ENCODE peak calls at places on chromosomes 2 and 18, in eight cellular contexts. One of them, this sample, is unnamed.

GRCh38 chr2:188189356-188189755 is 102.3 kb upstream of the GULP1 start:
- DNase-seq in T-helper 2 cell: no peak
- DNase-seq in amygdala: no peak
- DNase-seq in fibroblast of lung: peak
- DNase-seq in HCT116: no peak
- DNase-seq in RWPE2: no peak
- DNase-seq in breast epithelium: no peak
- DNase-seq in tibial artery: no peak
- DNase-seq in this sample: no peak

GRCh38 chr2:119910566-119910965 is 102.3 kb upstream of the EPB41L5 start:
- DNase-seq in T-helper 2 cell: no peak
- DNase-seq in amygdala: no peak
- DNase-seq in fibroblast of lung: no peak
- DNase-seq in HCT116: no peak
- DNase-seq in RWPE2: no peak
- DNase-seq in breast epithelium: no peak
- DNase-seq in tibial artery: no peak
- DNase-seq in this sample: no peak

GRCh38 chr2:231047270-231047921 is 9.3 kb upstream of the PSMD1 start:
- DNase-seq in T-helper 2 cell: no peak
- DNase-seq in amygdala: peak
- DNase-seq in fibroblast of lung: no peak
- DNase-seq in HCT116: no peak
- DNase-seq in RWPE2: no peak
- DNase-seq in breast epithelium: no peak
- DNase-seq in tibial artery: no peak
- DNase-seq in this sample: no peak

GRCh38 chr2:189783451-189783926 is 650 bp downstream of the ORMDL1 start:
- DNase-seq in T-helper 2 cell: peak
- DNase-seq in amygdala: no peak
- DNase-seq in fibroblast of lung: peak
- DNase-seq in HCT116: no peak
- DNase-seq in RWPE2: no peak
- DNase-seq in breast epithelium: no peak
- DNase-seq in tibial artery: no peak
- DNase-seq in this sample: no peak

GRCh38 chr2:33047939-33048338 is 101.2 kb downstream of the LTBP1 start:
- DNase-seq in T-helper 2 cell: no peak
- DNase-seq in amygdala: no peak
- DNase-seq in fibroblast of lung: peak
- DNase-seq in HCT116: no peak
- DNase-seq in RWPE2: no peak
- DNase-seq in breast epithelium: no peak
- DNase-seq in tibial artery: no peak
- DNase-seq in this sample: no peak

GRCh38 chr2:3493610-3493997 is 25.7 kb downstream of the ADI1 start:
- DNase-seq in T-helper 2 cell: no peak
- DNase-seq in amygdala: no peak
- DNase-seq in fibroblast of lung: peak
- DNase-seq in HCT116: no peak
- DNase-seq in RWPE2: no peak
- DNase-seq in breast epithelium: no peak
- DNase-seq in tibial artery: peak
- DNase-seq in this sample: no peak

GRCh38 chr2:164574931-164575330 is 46.4 kb downstream of the GRB14 start:
- DNase-seq in T-helper 2 cell: no peak
- DNase-seq in amygdala: no peak
- DNase-seq in fibroblast of lung: no peak
- DNase-seq in HCT116: no peak
- DNase-seq in RWPE2: no peak
- DNase-seq in breast epithelium: no peak
- DNase-seq in tibial artery: no peak
- DNase-seq in this sample: no peak

GRCh38 chr2:232438951-232439757 is 16.8 kb upstream of the ALPI start:
- DNase-seq in T-helper 2 cell: peak
- DNase-seq in amygdala: no peak
- DNase-seq in fibroblast of lung: no peak
- DNase-seq in HCT116: no peak
- DNase-seq in RWPE2: peak
- DNase-seq in breast epithelium: peak
- DNase-seq in tibial artery: peak
- DNase-seq in this sample: peak

GRCh38 chr2:218260166-218260565 is 649 bp upstream of the GPBAR1 start:
- DNase-seq in T-helper 2 cell: no peak
- DNase-seq in amygdala: no peak
- DNase-seq in fibroblast of lung: no peak
- DNase-seq in HCT116: no peak
- DNase-seq in RWPE2: no peak
- DNase-seq in breast epithelium: peak
- DNase-seq in tibial artery: no peak
- DNase-seq in this sample: no peak

GRCh38 chr18:3612315-3612714 is 162.3 kb downstream of the TGIF1 start:
- DNase-seq in T-helper 2 cell: peak
- DNase-seq in amygdala: no peak
- DNase-seq in fibroblast of lung: no peak
- DNase-seq in HCT116: no peak
- DNase-seq in RWPE2: no peak
- DNase-seq in breast epithelium: no peak
- DNase-seq in tibial artery: no peak
- DNase-seq in this sample: no peak

GRCh38 chr18:36493349-36494281 is 196.1 kb downstream of the FHOD3 start:
- DNase-seq in T-helper 2 cell: no peak
- DNase-seq in amygdala: no peak
- DNase-seq in fibroblast of lung: peak
- DNase-seq in HCT116: no peak
- DNase-seq in RWPE2: no peak
- DNase-seq in breast epithelium: no peak
- DNase-seq in tibial artery: no peak
- DNase-seq in this sample: no peak

GRCh38 chr2:177183860-177184259 is 28.7 kb upstream of the HNRNPA3 start:
- DNase-seq in T-helper 2 cell: no peak
- DNase-seq in amygdala: no peak
- DNase-seq in fibroblast of lung: no peak
- DNase-seq in HCT116: no peak
- DNase-seq in RWPE2: no peak
- DNase-seq in breast epithelium: no peak
- DNase-seq in tibial artery: no peak
- DNase-seq in this sample: no peak

GRCh38 chr2:165582409-165582808 is 112.9 kb downstream of the CSRNP3 start:
- DNase-seq in T-helper 2 cell: no peak
- DNase-seq in amygdala: no peak
- DNase-seq in fibroblast of lung: peak
- DNase-seq in HCT116: no peak
- DNase-seq in RWPE2: no peak
- DNase-seq in breast epithelium: no peak
- DNase-seq in tibial artery: no peak
- DNase-seq in this sample: no peak

GRCh38 chr2:72934683-72935610 is 17.6 kb downstream of the EMX1 start:
- DNase-seq in T-helper 2 cell: no peak
- DNase-seq in amygdala: no peak
- DNase-seq in fibroblast of lung: no peak
- DNase-seq in HCT116: peak
- DNase-seq in RWPE2: no peak
- DNase-seq in breast epithelium: no peak
- DNase-seq in tibial artery: no peak
- DNase-seq in this sample: no peak

GRCh38 chr2:85523906-85524566 is 14.9 kb upstream of the MAT2A start:
- DNase-seq in T-helper 2 cell: no peak
- DNase-seq in amygdala: no peak
- DNase-seq in fibroblast of lung: no peak
- DNase-seq in HCT116: no peak
- DNase-seq in RWPE2: no peak
- DNase-seq in breast epithelium: no peak
- DNase-seq in tibial artery: no peak
- DNase-seq in this sample: no peak

GRCh38 chr18:79823120-79823519 is 25.4 kb downstream of the KCNG2 start:
- DNase-seq in T-helper 2 cell: no peak
- DNase-seq in amygdala: no peak
- DNase-seq in fibroblast of lung: no peak
- DNase-seq in HCT116: no peak
- DNase-seq in RWPE2: no peak
- DNase-seq in breast epithelium: no peak
- DNase-seq in tibial artery: no peak
- DNase-seq in this sample: no peak

GRCh38 chr2:164126960-164127359 is 391.2 kb upstream of the FIGN start:
- DNase-seq in T-helper 2 cell: no peak
- DNase-seq in amygdala: no peak
- DNase-seq in fibroblast of lung: peak
- DNase-seq in HCT116: no peak
- DNase-seq in RWPE2: no peak
- DNase-seq in breast epithelium: no peak
- DNase-seq in tibial artery: no peak
- DNase-seq in this sample: no peak

GRCh38 chr2:108893277-108893676 is 95.7 kb downstream of the EDAR start:
- DNase-seq in T-helper 2 cell: no peak
- DNase-seq in amygdala: no peak
- DNase-seq in fibroblast of lung: no peak
- DNase-seq in HCT116: no peak
- DNase-seq in RWPE2: no peak
- DNase-seq in breast epithelium: no peak
- DNase-seq in tibial artery: no peak
- DNase-seq in this sample: no peak

GRCh38 chr2:12577567-12577966 is 139.2 kb upstream of the TRIB2 start:
- DNase-seq in T-helper 2 cell: no peak
- DNase-seq in amygdala: no peak
- DNase-seq in fibroblast of lung: no peak
- DNase-seq in HCT116: no peak
- DNase-seq in RWPE2: no peak
- DNase-seq in breast epithelium: no peak
- DNase-seq in tibial artery: no peak
- DNase-seq in this sample: no peak

GRCh38 chr2:70280242-70280798 is 13.2 kb downstream of the SNRPG start:
- DNase-seq in T-helper 2 cell: no peak
- DNase-seq in amygdala: no peak
- DNase-seq in fibroblast of lung: no peak
- DNase-seq in HCT116: no peak
- DNase-seq in RWPE2: no peak
- DNase-seq in breast epithelium: no peak
- DNase-seq in tibial artery: no peak
- DNase-seq in this sample: no peak

GRCh38 chr2:178320011-178320410 is 125.7 kb downstream of the OSBPL6 start:
- DNase-seq in T-helper 2 cell: no peak
- DNase-seq in amygdala: no peak
- DNase-seq in fibroblast of lung: no peak
- DNase-seq in HCT116: no peak
- DNase-seq in RWPE2: no peak
- DNase-seq in breast epithelium: no peak
- DNase-seq in tibial artery: no peak
- DNase-seq in this sample: no peak

GRCh38 chr2:158232476-158232875 is 130.8 kb downstream of the UPP2 start:
- DNase-seq in T-helper 2 cell: no peak
- DNase-seq in amygdala: no peak
- DNase-seq in fibroblast of lung: peak
- DNase-seq in HCT116: peak
- DNase-seq in RWPE2: no peak
- DNase-seq in breast epithelium: no peak
- DNase-seq in tibial artery: no peak
- DNase-seq in this sample: no peak

GRCh38 chr2:54945401-54946219 is 104.6 kb downstream of the RTN4 start:
- DNase-seq in T-helper 2 cell: peak
- DNase-seq in amygdala: no peak
- DNase-seq in fibroblast of lung: peak
- DNase-seq in HCT116: no peak
- DNase-seq in RWPE2: no peak
- DNase-seq in breast epithelium: peak
- DNase-seq in tibial artery: peak
- DNase-seq in this sample: no peak

GRCh38 chr18:21991897-21992296 is 177.5 kb upstream of the GATA6 start:
- DNase-seq in T-helper 2 cell: no peak
- DNase-seq in amygdala: no peak
- DNase-seq in fibroblast of lung: no peak
- DNase-seq in HCT116: no peak
- DNase-seq in RWPE2: no peak
- DNase-seq in breast epithelium: no peak
- DNase-seq in tibial artery: no peak
- DNase-seq in this sample: no peak

GRCh38 chr2:187976667-187977333 is 314.9 kb upstream of the GULP1 start:
- DNase-seq in T-helper 2 cell: no peak
- DNase-seq in amygdala: no peak
- DNase-seq in fibroblast of lung: no peak
- DNase-seq in HCT116: no peak
- DNase-seq in RWPE2: no peak
- DNase-seq in breast epithelium: no peak
- DNase-seq in tibial artery: no peak
- DNase-seq in this sample: no peak

GRCh38 chr2:111675419-111676194 is 208.4 kb downstream of the ANAPC1 start:
- DNase-seq in T-helper 2 cell: no peak
- DNase-seq in amygdala: no peak
- DNase-seq in fibroblast of lung: no peak
- DNase-seq in HCT116: no peak
- DNase-seq in RWPE2: no peak
- DNase-seq in breast epithelium: no peak
- DNase-seq in tibial artery: no peak
- DNase-seq in this sample: no peak

GRCh38 chr2:184444217-184444616 is 154.1 kb upstream of the ZNF804A start:
- DNase-seq in T-helper 2 cell: no peak
- DNase-seq in amygdala: no peak
- DNase-seq in fibroblast of lung: no peak
- DNase-seq in HCT116: no peak
- DNase-seq in RWPE2: no peak
- DNase-seq in breast epithelium: no peak
- DNase-seq in tibial artery: no peak
- DNase-seq in this sample: no peak

GRCh38 chr2:9631976-9632700 is 1.3 kb upstream of the YWHAQ start:
- DNase-seq in T-helper 2 cell: no peak
- DNase-seq in amygdala: no peak
- DNase-seq in fibroblast of lung: peak
- DNase-seq in HCT116: no peak
- DNase-seq in RWPE2: no peak
- DNase-seq in breast epithelium: no peak
- DNase-seq in tibial artery: no peak
- DNase-seq in this sample: no peak

GRCh38 chr2:186718895-186719294 is 25.0 kb downstream of the FAM171B start:
- DNase-seq in T-helper 2 cell: no peak
- DNase-seq in amygdala: no peak
- DNase-seq in fibroblast of lung: no peak
- DNase-seq in HCT116: no peak
- DNase-seq in RWPE2: no peak
- DNase-seq in breast epithelium: no peak
- DNase-seq in tibial artery: no peak
- DNase-seq in this sample: no peak

GRCh38 chr2:213015387-213016165 is 135.8 kb downstream of the IKZF2 start:
- DNase-seq in T-helper 2 cell: peak
- DNase-seq in amygdala: no peak
- DNase-seq in fibroblast of lung: no peak
- DNase-seq in HCT116: no peak
- DNase-seq in RWPE2: no peak
- DNase-seq in breast epithelium: no peak
- DNase-seq in tibial artery: no peak
- DNase-seq in this sample: no peak

GRCh38 chr18:24049142-24049541 is 34.6 kb downstream of the TTC39C start:
- DNase-seq in T-helper 2 cell: no peak
- DNase-seq in amygdala: no peak
- DNase-seq in fibroblast of lung: no peak
- DNase-seq in HCT116: no peak
- DNase-seq in RWPE2: no peak
- DNase-seq in breast epithelium: no peak
- DNase-seq in tibial artery: no peak
- DNase-seq in this sample: no peak

GRCh38 chr2:235864746-235865535 is 303.2 kb downstream of the GBX2 start:
- DNase-seq in T-helper 2 cell: no peak
- DNase-seq in amygdala: no peak
- DNase-seq in fibroblast of lung: peak
- DNase-seq in HCT116: no peak
- DNase-seq in RWPE2: no peak
- DNase-seq in breast epithelium: no peak
- DNase-seq in tibial artery: no peak
- DNase-seq in this sample: no peak

GRCh38 chr2:63047534-63048281 is 2.9 kb upstream of the OTX1 start:
- DNase-seq in T-helper 2 cell: no peak
- DNase-seq in amygdala: no peak
- DNase-seq in fibroblast of lung: no peak
- DNase-seq in HCT116: no peak
- DNase-seq in RWPE2: no peak
- DNase-seq in breast epithelium: no peak
- DNase-seq in tibial artery: no peak
- DNase-seq in this sample: no peak

GRCh38 chr2:10014418-10015190 is 28.7 kb upstream of the KLF11 start:
- DNase-seq in T-helper 2 cell: no peak
- DNase-seq in amygdala: no peak
- DNase-seq in fibroblast of lung: no peak
- DNase-seq in HCT116: no peak
- DNase-seq in RWPE2: no peak
- DNase-seq in breast epithelium: no peak
- DNase-seq in tibial artery: peak
- DNase-seq in this sample: no peak

This sample was measured in activated T-helper 1 cell treated with Interleukin-2 at 50 U/mL for 16 hours.